ENCODE peak calls at places on chromosomes 6 and 20, in four cellular contexts. I, Q, B and L are unnamed samples.

GRCh38 chr6:95518630-95519227 is 58.6 kb upstream of the MANEA start:
- DNase-seq in I (no peak), Q (no peak), B (no peak), L (no peak)

GRCh38 chr6:34391023-34391485 is 1.4 kb downstream of the NUDT3 start:
- DNase-seq in I (no peak), Q (peak), B (no peak), L (no peak)

GRCh38 chr6:7726416-7727149 is 684 bp downstream of the BMP6 start:
- DNase-seq in I (no peak), Q (no peak), B (no peak), L (no peak)

GRCh38 chr6:154457046-154457713 is 53.3 kb downstream of the CNKSR3 start:
- DNase-seq in I (no peak), Q (no peak), B (no peak), L (no peak)

GRCh38 chr6:41489284-41489851 is 56.8 kb upstream of the FOXP4 start:
- DNase-seq in I (no peak), Q (no peak), B (no peak), L (no peak)

GRCh38 chr6:109326346-109326745 is 55.9 kb downstream of the CD164 start:
- DNase-seq in I (no peak), Q (no peak), B (no peak), L (no peak)

GRCh38 chr20:38724603-38725457 is 544 bp downstream of the SLC32A1 start:
- DNase-seq in I (no peak), Q (no peak), B (no peak), L (no peak)

GRCh38 chr6:138297761-138298298 is 79.5 kb upstream of the PBOV1 start:
- DNase-seq in I (no peak), Q (no peak), B (no peak), L (no peak)

GRCh38 chr6:1995521-1996110 is 249.8 kb downstream of the GMDS start:
- DNase-seq in I (no peak), Q (no peak), B (no peak), L (no peak)